ENCODE peak calls at places on chromosomes 16 and 17, in six cellular contexts. W, V, H, C, A and U are unnamed samples.
A peak's percentile ranks its signal among the peaks of the same experiment; 100 is the strongest.

GRCh38 chr17:78234261-78234865 is 2.9 kb downstream of the TMEM235 start:
- DNase-seq in W (no peak), C (no peak), V (no peak), H (no peak), A (no peak), U (no peak)

GRCh38 chr16:50635505-50636392 is 45.4 kb downstream of the SNX20 start:
- DNase-seq in V (no peak), W (no peak), C (no peak), A (no peak), H (no peak), U (no peak)

GRCh38 chr16:1180772-1181714 is 28.1 kb downstream of the CACNA1H start:
- DNase-seq in C (no peak), W (no peak), H (no peak), V (no peak), A (no peak), U (no peak)

GRCh38 chr17:40556884-40557414 is 8.3 kb downstream of the CCR7 start:
- DNase-seq in H (no peak), V (peak; percentile 37), W (no peak), C (no peak), A (no peak), U (no peak)

GRCh38 chr17:3512512-3513171 is 36.8 kb downstream of the ASPA start:
- DNase-seq in H (peak; percentile 39), W (no peak), V (peak; percentile 87), C (no peak), A (no peak), U (no peak)

GRCh38 chr16:48292452-48292851 is 45.1 kb upstream of the ABCC11 start:
- DNase-seq in A (no peak), W (no peak), H (no peak), V (no peak), C (no peak), U (no peak)

GRCh38 chr17:43858201-43858600 is 11.2 kb downstream of the CD300LG start:
- DNase-seq in H (no peak), A (no peak), C (no peak), V (no peak), W (no peak), U (no peak)

GRCh38 chr17:39628655-39629493 is 2.1 kb downstream of the PPP1R1B start:
- DNase-seq in V (no peak), H (no peak), A (no peak), W (no peak), C (no peak), U (no peak)

GRCh38 chr16:85176541-85177447 is 64.5 kb upstream of the CIBAR2 start:
- DNase-seq in C (no peak), A (no peak), V (peak; percentile 46), H (peak; percentile 59), W (no peak), U (no peak)

GRCh38 chr17:66076546-66077190 is 115.3 kb downstream of the CEP112 start:
- DNase-seq in V (no peak), H (no peak), A (no peak), C (no peak), W (no peak), U (no peak)

GRCh38 chr17:69223809-69224208 is 4.8 kb downstream of the ABCA10 start:
- DNase-seq in W (peak; percentile 15), V (no peak), C (peak; percentile 33), A (no peak), H (no peak), U (no peak)

GRCh38 chr17:44249501-44250246 is 18.3 kb downstream of the SLC4A1 start:
- DNase-seq in A (no peak), V (no peak), W (no peak), C (no peak), H (no peak), U (no peak)

GRCh38 chr17:51407576-51407975 is 147.2 kb downstream of the UTP18 start:
- DNase-seq in C (no peak), W (no peak), H (no peak), A (no peak), V (no peak), U (no peak)

GRCh38 chr17:44210342-44211192 is 8.9 kb downstream of the UBTF start:
- DNase-seq in H (peak; percentile 71), W (peak; percentile 71), V (peak; percentile 91), A (peak; percentile 61), C (no peak), U (peak; percentile 95)

GRCh38 chr16:25340973-25341372 is 83.3 kb upstream of the ZKSCAN2 start:
- DNase-seq in V (no peak), A (no peak), W (no peak), C (no peak), H (no peak), U (no peak)

GRCh38 chr16:4137438-4137837 is 21.2 kb upstream of the ADCY9 start:
- DNase-seq in C (no peak), H (no peak), W (no peak), A (no peak), V (no peak), U (no peak)

GRCh38 chr16:67415872-67416793 is at the start of gene ZDHHC1:
- DNase-seq in V (peak; percentile 76), H (peak; percentile 73), A (no peak), C (no peak), W (no peak), U (peak; percentile 92)

GRCh38 chr16:83137326-83137770 is 510.6 kb downstream of the CDH13 start:
- DNase-seq in A (no peak), W (peak; percentile 38), V (no peak), C (no peak), H (no peak), U (no peak)

GRCh38 chr17:61397086-61397842 is 2.4 kb upstream of the TBX2 start:
- DNase-seq in W (no peak), C (no peak), A (no peak), V (no peak), H (no peak), U (no peak)

GRCh38 chr16:15041260-15042011 is 14.4 kb downstream of the NTAN1 start:
- DNase-seq in H (peak; percentile 48), W (no peak), A (peak; percentile 55), V (peak; percentile 90), C (no peak), U (no peak)

GRCh38 chr16:5018791-5019190 is 14.9 kb downstream of the NAGPA start:
- DNase-seq in H (no peak), W (no peak), A (no peak), C (no peak), V (no peak), U (no peak)

GRCh38 chr17:29835438-29836351 is 94.3 kb downstream of the SSH2 start:
- DNase-seq in A (no peak), V (no peak), W (no peak), H (peak; percentile 54), C (no peak), U (no peak)

GRCh38 chr17:81939881-81940385 is 2.8 kb upstream of the PYCR1 start:
- DNase-seq in C (no peak), A (no peak), W (no peak), V (peak; percentile 55), H (peak; percentile 25), U (peak; percentile 86)

GRCh38 chr17:75239214-75239613 is 22.2 kb downstream of the GGA3 start:
- DNase-seq in H (no peak), W (no peak), V (no peak), A (no peak), C (no peak), U (no peak)

GRCh38 chr17:74785096-74785980 is 9.2 kb upstream of the NAT9 start:
- DNase-seq in V (no peak), A (no peak), W (no peak), C (no peak), H (peak; percentile 51), U (no peak)

GRCh38 chr17:59601130-59601529 is 18.6 kb upstream of the CLTC start:
- DNase-seq in C (no peak), H (no peak), V (no peak), A (no peak), W (no peak), U (no peak)

GRCh38 chr16:87525352-87525751 is 32.5 kb upstream of the ZCCHC14 start:
- DNase-seq in C (no peak), W (no peak), V (no peak), H (no peak), A (no peak), U (no peak)
- TF ChIP-seq CTCF in C (no peak), W (no peak), V (no peak), H (no peak), A (no peak), U (no peak)

GRCh38 chr17:31869797-31870568 is 10.9 kb upstream of the COPRS start:
- DNase-seq in W (no peak), H (no peak), V (no peak), A (no peak), C (no peak), U (no peak)
- TF ChIP-seq CTCF in W (no peak), H (no peak), V (no peak), A (no peak), C (no peak), U (no peak)

GRCh38 chr16:27265982-27266381 is 2.6 kb downstream of the NSMCE1 start:
- DNase-seq in A (no peak), C (no peak), V (no peak), W (no peak), H (no peak), U (no peak)

GRCh38 chr16:27269300-27270150 is 953 bp upstream of the NSMCE1 start:
- DNase-seq in V (no peak), W (no peak), H (no peak), A (no peak), C (no peak), U (no peak)

GRCh38 chr16:27270389-27270788 is 1.8 kb upstream of the NSMCE1 start:
- DNase-seq in W (no peak), A (no peak), C (no peak), V (no peak), H (no peak), U (no peak)

GRCh38 chr16:27267037-27267677 is 1.4 kb downstream of the NSMCE1 start:
- DNase-seq in A (no peak), C (peak; percentile 61), W (no peak), H (no peak), V (no peak), U (no peak)

DNA sequence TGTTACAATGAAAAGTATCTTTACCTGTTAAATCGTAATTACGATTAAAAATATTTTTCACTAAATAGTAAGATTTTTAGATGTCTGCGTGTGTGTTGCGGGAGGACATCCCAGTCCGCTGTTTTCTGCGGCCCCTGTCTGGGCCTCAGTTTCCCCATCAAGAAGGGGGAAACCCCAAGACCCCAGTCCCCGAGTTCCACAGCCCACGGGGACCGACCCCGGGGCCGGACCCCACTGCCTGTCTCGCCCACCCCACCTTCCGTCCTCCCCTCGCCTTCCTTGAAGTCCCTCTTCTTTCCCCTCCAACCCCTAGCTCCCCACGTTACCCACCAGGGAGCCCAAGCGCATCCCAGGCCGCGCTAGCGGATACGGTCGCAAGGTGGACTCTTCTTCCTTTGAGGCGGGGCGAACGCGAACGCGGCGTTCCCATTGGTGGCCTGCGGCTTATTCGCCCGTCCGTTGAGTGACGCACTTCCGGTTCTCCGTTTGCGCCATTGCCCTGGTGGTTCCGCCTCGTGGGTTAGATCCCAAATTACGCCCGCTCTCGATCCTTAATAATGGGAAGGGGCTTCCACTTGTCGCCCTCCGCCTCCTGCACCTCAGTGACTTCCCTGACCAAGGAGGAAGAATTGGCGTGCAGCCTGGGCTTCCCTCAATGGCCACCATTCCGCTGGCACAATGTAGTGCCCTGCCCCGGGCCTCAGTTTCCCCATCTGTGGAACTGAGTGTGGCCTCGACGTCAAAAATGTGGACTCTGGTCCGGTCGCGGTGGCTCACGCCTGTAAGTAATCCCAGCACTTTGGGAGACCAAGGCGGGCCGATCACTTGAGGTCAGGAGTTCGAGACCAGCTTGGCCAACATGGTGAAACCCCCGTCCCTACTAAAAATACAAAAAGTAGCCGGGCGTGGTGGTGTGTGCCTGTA is at the start of gene NSMCE1:
- DNase-seq in V (peak; percentile 99), C (peak; percentile 84), W (peak; percentile 87), H (peak; percentile 98), A (peak; percentile 88), U (peak; percentile 96)
- TF ChIP-seq CTCF in V (peak; percentile 20), C (peak; percentile 13), W (peak; percentile 26), H (no peak), A (peak; percentile 14), U (peak; percentile 30)

GRCh38 chr16:78147846-78148535 is 48.5 kb downstream of the WWOX start:
- DNase-seq in H (no peak), W (no peak), V (no peak), A (no peak), C (no peak), U (no peak)
- TF ChIP-seq CTCF in H (no peak), W (no peak), V (no peak), A (no peak), C (no peak), U (no peak)